ENCODE peak calls at places on chromosomes 4 and X, in four cellular contexts. N is fibroblast of pulmonary artery, R is A549, J is upper lobe of right lung. B is an unnamed sample.
A peak's percentile ranks its signal among the peaks of the same experiment; 100 is the strongest.

GRCh38 chr4:41359069-41359769 is 102.5 kb downstream of the UCHL1 start:
- DNase-seq in N (no peak), R (peak; percentile 84), J (peak; percentile 77), B (no peak)

GRCh38 chr4:18033111-18034085 is 11.8 kb upstream of the LCORL start:
- DNase-seq in N (peak; percentile 34), R (no peak), J (no peak), B (no peak)

GRCh38 chr4:86358176-86358701 is 1.6 kb downstream of the MAPK10 start:
- DNase-seq in N (peak; percentile 28), R (no peak), J (no peak), B (no peak)

GRCh38 chr4:107800686-107801085 is 24.0 kb upstream of the SGMS2 start:
- DNase-seq in N (no peak), R (no peak), J (no peak), B (no peak)

GRCh38 chr4:80171251-80171650 is 26.1 kb upstream of the PRDM8 start:
- DNase-seq in N (peak; percentile 58), R (no peak), J (no peak), B (peak; percentile 66)

GRCh38 chrX:20461576-20461975 is 194.9 kb upstream of the RPS6KA3 start:
- DNase-seq in N (peak; percentile 3), R (peak; percentile 1), J (no peak), B (no peak)

GRCh38 chr4:1239141-1239948 is 9.6 kb downstream of the CTBP1 start:
- DNase-seq in N (no peak), R (no peak), J (peak; percentile 56), B (no peak)

GRCh38 chr4:146641762-146642161 is 3.1 kb downstream of the POU4F2 start:
- DNase-seq in N (no peak), R (no peak), J (no peak), B (no peak)

GRCh38 chr4:163679189-163679588 is 184.7 kb downstream of the TMA16 start:
- DNase-seq in N (no peak), R (peak; percentile 44), J (no peak), B (no peak)

DNA sequence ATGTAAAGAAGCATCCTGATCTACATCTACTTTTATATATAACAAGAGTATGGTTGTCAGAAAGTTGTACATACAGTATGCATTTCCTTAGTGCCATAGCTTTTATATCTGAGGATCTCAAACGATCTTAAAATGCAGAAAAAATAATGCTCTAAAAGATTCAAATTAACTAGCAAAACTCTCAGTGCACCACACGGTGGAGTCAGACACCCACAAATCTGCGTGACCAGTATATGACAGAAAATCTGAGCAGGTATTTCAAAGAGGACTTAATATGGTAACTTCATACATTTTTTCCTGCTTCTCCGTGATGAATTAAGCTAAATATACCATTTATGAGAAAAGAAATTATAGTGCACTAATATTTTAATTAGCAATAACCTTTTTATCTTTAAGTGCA is 803.0 kb downstream of the DMD start:
- DNase-seq in N (peak; percentile 2), R (peak; percentile 4), J (no peak), B (no peak)
- TF ChIP-seq CTCF in N (no peak), R (no peak), J (no peak), B (no peak)

GRCh38 chrX:130529531-130529930 is 127.7 kb downstream of the RBMX2 start:
- DNase-seq in N (no peak), R (no peak), J (no peak), B (no peak)

GRCh38 chrX:130524476-130525194 is 122.8 kb downstream of the RBMX2 start:
- DNase-seq in N (no peak), R (no peak), J (no peak), B (no peak)

GRCh38 chrX:130523460-130524394 is 121.9 kb downstream of the RBMX2 start:
- DNase-seq in N (peak; percentile 2), R (no peak), J (no peak), B (no peak)
- H3K4me3 ChIP-seq in N (peak overlapping the region; percentile 41), R (no peak overlapping the region), J (peak overlapping the region; percentile 25), B (peak overlapping the region; percentile 33)

GRCh38 chrX:37922926-37923325 is 75.6 kb upstream of the DYNLT3 start:
- DNase-seq in N (peak; percentile 8), R (no peak), J (no peak), B (no peak)

GRCh38 chrX:37921758-37922157 is 74.4 kb upstream of the DYNLT3 start:
- DNase-seq in N (peak; percentile 39), R (no peak), J (no peak), B (peak; percentile 37)

DNA sequence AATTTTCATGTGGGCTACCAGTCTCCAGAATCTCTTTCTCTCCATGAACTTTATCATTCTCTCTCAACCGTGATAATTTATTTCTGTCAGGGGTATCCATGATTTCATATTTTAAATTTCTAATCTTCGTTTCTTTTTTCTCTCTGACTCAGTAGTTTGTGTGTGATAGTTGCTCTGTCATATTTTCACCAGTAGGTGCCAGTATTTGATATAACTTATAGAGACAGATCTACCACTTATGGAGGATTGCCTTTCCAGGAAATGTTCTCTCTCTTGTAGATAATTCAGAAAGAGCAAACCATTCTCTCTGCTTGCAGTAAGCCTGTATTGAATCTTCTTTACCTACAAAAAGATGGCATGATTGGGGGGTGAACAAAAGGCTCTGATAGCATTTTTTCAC is 79.3 kb upstream of the DYNLT3 start:
- DNase-seq in N (peak; percentile 70), R (peak; percentile 25), J (no peak), B (peak; percentile 3)
- TF ChIP-seq CTCF in N (peak; percentile 48), R (peak; percentile 40), J (peak; percentile 48), B (peak; percentile 49)

GRCh38 chr4:46819095-46819494 is 90.0 kb downstream of the COX7B2 start:
- DNase-seq in N (no peak), R (no peak), J (no peak), B (no peak)
- H3K4me3 ChIP-seq in N (no peak overlapping the region), R (no peak overlapping the region), J (no peak overlapping the region), B (no peak overlapping the region)

GRCh38 chr4:75935628-75936027 is 5.2 kb downstream of the NAAA start:
- DNase-seq in N (no peak), R (no peak), J (no peak), B (no peak)

GRCh38 chr4:75939890-75940691 is 722 bp downstream of the NAAA start:
- DNase-seq in N (peak; percentile 34), R (peak; percentile 63), J (peak; percentile 87), B (no peak)

GRCh38 chr4:75940692-75941253 is at the start of gene NAAA:
- DNase-seq in N (peak; percentile 45), R (peak; percentile 83), J (peak; percentile 86), B (no peak)
- TF ChIP-seq CTCF in N (no peak), R (peak; percentile 34), J (no peak), B (peak; percentile 29)

GRCh38 chr4:85210353-85210752 is 243.9 kb upstream of the WDFY3 start:
- DNase-seq in N (no peak), R (peak; percentile 48), J (no peak), B (no peak)

DNA sequence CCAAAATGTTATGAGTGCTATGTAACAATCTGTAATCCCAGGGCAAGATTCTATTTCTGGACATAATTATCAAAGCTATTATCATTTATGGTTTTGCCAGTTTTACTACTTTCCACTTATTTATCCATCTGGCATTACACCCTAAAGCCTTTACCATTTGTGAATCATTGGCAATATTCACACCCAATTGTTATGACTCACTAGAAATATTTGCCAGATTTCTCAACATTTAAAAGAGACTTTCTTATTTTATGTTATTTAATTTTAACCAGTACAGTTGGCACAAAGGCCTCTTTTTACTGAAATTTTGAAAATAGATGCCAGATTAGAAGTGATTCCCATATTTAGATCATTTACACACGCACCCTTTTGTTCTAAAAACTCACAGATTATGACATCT is 242.7 kb upstream of the WDFY3 start:
- DNase-seq in N (no peak), R (no peak), J (no peak), B (no peak)
- H3K4me3 ChIP-seq in N (no peak overlapping the region), R (no peak overlapping the region), J (no peak overlapping the region), B (no peak overlapping the region)

GRCh38 chr4:99918656-99919055 is 24.4 kb upstream of the LAMTOR3 start:
- DNase-seq in N (no peak), R (no peak), J (no peak), B (no peak)

GRCh38 chr4:99917575-99917974 is 23.3 kb upstream of the LAMTOR3 start:
- DNase-seq in N (no peak), R (no peak), J (no peak), B (no peak)

GRCh38 chr4:99915449-99915848 is 21.2 kb upstream of the LAMTOR3 start:
- DNase-seq in N (no peak), R (no peak), J (no peak), B (no peak)

DNA sequence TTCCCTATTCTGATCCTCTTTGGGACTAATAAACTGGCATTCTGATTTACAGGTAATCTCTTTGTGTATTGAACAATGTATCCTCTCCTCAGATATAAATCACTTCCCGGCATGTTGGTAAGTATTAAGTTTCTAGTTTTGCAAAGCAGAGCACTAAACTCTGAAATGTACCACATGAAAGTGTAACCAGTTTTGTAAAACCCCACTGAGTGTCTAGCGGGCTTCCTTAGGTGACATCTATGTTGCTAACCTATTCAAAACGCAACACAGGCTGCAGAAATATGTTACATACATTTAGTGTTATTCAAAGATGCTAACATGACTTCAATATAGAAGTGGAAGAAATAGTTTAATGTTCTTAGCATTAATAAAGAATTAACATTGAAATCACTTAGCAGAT is 25.2 kb downstream of the DNAJB14 start:
- DNase-seq in N (no peak), R (no peak), J (no peak), B (no peak)
- TF ChIP-seq CTCF in N (no peak), R (no peak), J (no peak), B (no peak)

GRCh38 chr4:38923746-38924145 is 56.1 kb downstream of the FAM114A1 start:
- DNase-seq in N (no peak), R (no peak), J (no peak), B (no peak)
- H3K4me3 ChIP-seq in N (no peak overlapping the region), R (no peak overlapping the region), J (no peak overlapping the region), B (no peak overlapping the region)

GRCh38 chr4:180587379-180587778 is 1655.8 kb upstream of the TENM3 start:
- DNase-seq in N (no peak), R (no peak), J (no peak), B (no peak)
- TF ChIP-seq CTCF in N (no peak), R (no peak), J (no peak), B (no peak)